ENCODE peak calls at places on chromosomes 4 and X, in eight cellular contexts. J is GM03348, D is nucleus accumbens, Y is WERI-Rb-1, S is foreskin fibroblast, V is GM23338, C is colonic mucosa, A is NCI-H2227 treated with DMSO at 0.1 percent for 48 hours. I is an unnamed sample.

GRCh38 chr4:1205641-1206298 is 33.4 kb upstream of the SPON2 start:
- DNase-seq in J (no peak), D (no peak), Y (peak), S (no peak), V (peak), C (peak), A (no peak), I (no peak)

GRCh38 chr4:6347511-6348045 is 77.9 kb downstream of the WFS1 start:
- DNase-seq in J (no peak), D (no peak), Y (no peak), S (no peak), V (no peak), C (no peak), A (no peak), I (no peak)

GRCh38 chr4:108255203-108255747 is 86.5 kb upstream of the LEF1 start:
- DNase-seq in J (no peak), D (no peak), Y (no peak), S (no peak), V (no peak), C (no peak), A (no peak), I (no peak)

GRCh38 chr4:106529348-106530033 is 160.9 kb upstream of the GIMD1 start:
- DNase-seq in J (peak), D (no peak), Y (no peak), S (peak), V (no peak), C (no peak), A (no peak), I (no peak)

GRCh38 chrX:15909605-15910004 is 55.0 kb upstream of the AP1S2 start:
- DNase-seq in J (no peak), D (no peak), Y (no peak), S (no peak), V (peak), C (no peak), A (no peak), I (no peak)

GRCh38 chr4:7052923-7053715 is 9.9 kb downstream of the TADA2B start:
- DNase-seq in J (peak), D (no peak), Y (no peak), S (no peak), V (no peak), C (no peak), A (no peak), I (no peak)

GRCh38 chr4:13533670-13534343 is 10.5 kb downstream of the NKX3-2 start:
- DNase-seq in J (peak), D (no peak), Y (no peak), S (no peak), V (no peak), C (no peak), A (no peak), I (no peak)

GRCh38 chr4:72983706-72984105 is 85.8 kb downstream of the COX18 start:
- DNase-seq in J (no peak), D (no peak), Y (no peak), S (no peak), V (peak), C (no peak), A (no peak), I (no peak)

GRCh38 chr4:156952078-156952759 is 19.4 kb downstream of the PDGFC start:
- DNase-seq in J (no peak), D (no peak), Y (no peak), S (no peak), V (no peak), C (no peak), A (no peak), I (no peak)

GRCh38 chr4:183834252-183834651 is 70.9 kb upstream of the STOX2 start:
- DNase-seq in J (no peak), D (no peak), Y (no peak), S (no peak), V (no peak), C (no peak), A (no peak), I (no peak)

GRCh38 chr4:144399927-144400326 is 246.0 kb upstream of the HHIP start:
- DNase-seq in J (peak), D (no peak), Y (no peak), S (peak), V (no peak), C (no peak), A (no peak), I (peak)

GRCh38 chr4:42656986-42657792 is at the start of gene ATP8A1:
- DNase-seq in J (peak), D (peak), Y (peak), S (peak), V (peak), C (peak), A (peak), I (peak)

GRCh38 chrX:129825746-129826505 is 17.8 kb downstream of the ZDHHC9 start:
- DNase-seq in J (no peak), D (no peak), Y (no peak), S (no peak), V (no peak), C (peak), A (no peak), I (no peak)

GRCh38 chr4:158722291-158722916 is 792 bp downstream of the PPID start:
- DNase-seq in J (peak), D (no peak), Y (peak), S (no peak), V (peak), C (peak), A (peak), I (peak)

GRCh38 chr4:155526452-155527169 is 140.0 kb upstream of the GUCY1A1 start:
- DNase-seq in J (no peak), D (no peak), Y (no peak), S (peak), V (no peak), C (no peak), A (no peak), I (no peak)

GRCh38 chr4:145920205-145920604 is 18.4 kb downstream of the ZNF827 start:
- DNase-seq in J (peak), D (no peak), Y (no peak), S (peak), V (no peak), C (no peak), A (no peak), I (peak)

GRCh38 chr4:152591361-152591760 is 55.5 kb upstream of the FBXW7 start:
- DNase-seq in J (peak), D (no peak), Y (peak), S (peak), V (peak), C (peak), A (peak), I (peak)